ENCODE peak calls at places on chromosome 14, in five cellular contexts. A, E, C, U and G are unnamed samples.

GRCh38 chr14:54699087-54699530 is 132.2 kb downstream of the SAMD4A start:
- DNase-seq in U (no peak), E (no peak), A (no peak), C (no peak), G (no peak)

GRCh38 chr14:28012629-28013415 is 753.8 kb upstream of the FOXG1 start:
- DNase-seq in U (no peak), E (no peak), A (no peak), C (no peak), G (no peak)

GRCh38 chr14:58752782-58753181 is 115.0 kb downstream of the DACT1 start:
- DNase-seq in A (peak), C (no peak), U (no peak), E (no peak), G (no peak)

GRCh38 chr14:80310950-80311349 is 99.6 kb upstream of the DIO2 start:
- DNase-seq in E (peak), C (no peak), A (no peak), U (no peak), G (no peak)

GRCh38 chr14:101719708-101720107 is 41.8 kb upstream of the PPP2R5C start:
- DNase-seq in E (no peak), A (peak), C (peak), U (no peak), G (no peak)

GRCh38 chr14:58815046-58815701 is 177.4 kb downstream of the DACT1 start:
- DNase-seq in E (peak), A (no peak), U (no peak), C (no peak), G (no peak)

GRCh38 chr14:95389471-95390011 is 69.8 kb upstream of the CLMN start:
- DNase-seq in U (no peak), E (no peak), C (no peak), A (no peak), G (no peak)

GRCh38 chr14:42214981-42215491 is 608.4 kb downstream of the LRFN5 start:
- DNase-seq in A (no peak), E (peak), C (no peak), U (no peak), G (no peak)

GRCh38 chr14:50173891-50174290 is 57.5 kb downstream of the SOS2 start:
- DNase-seq in E (peak), A (no peak), U (no peak), C (no peak), G (no peak)

GRCh38 chr14:56949828-56950227 is 139.5 kb upstream of the OTX2 start:
- DNase-seq in A (no peak), C (no peak), E (no peak), U (no peak), G (no peak)

GRCh38 chr14:20350860-20351259 is 7.4 kb downstream of the PARP2 start:
- DNase-seq in A (no peak), E (peak), U (no peak), C (no peak), G (no peak)

GRCh38 chr14:24463017-24463805 is 20.6 kb upstream of the SDR39U1 start:
- DNase-seq in A (no peak), U (no peak), C (no peak), E (no peak), G (peak)

GRCh38 chr14:106308839-106309389 is 782.5 kb downstream of the TMEM121 start:
- DNase-seq in U (peak), E (no peak), A (peak), C (peak), G (peak)

GRCh38 chr14:89586258-89587127 is 169.5 kb upstream of the FOXN3 start:
- DNase-seq in U (no peak), C (no peak), A (no peak), E (no peak), G (no peak)

GRCh38 chr14:101518611-101519048 is 42.7 kb upstream of the DIO3 start:
- DNase-seq in C (no peak), E (no peak), A (no peak), U (no peak), G (no peak)

GRCh38 chr14:22557846-22558220 is 31.2 kb downstream of the DAD1 start:
- DNase-seq in U (no peak), C (no peak), A (no peak), E (no peak), G (no peak)

GRCh38 chr14:102644523-102644922 is 52.1 kb downstream of the RCOR1 start:
- DNase-seq in U (no peak), A (no peak), C (no peak), E (no peak), G (no peak)

GRCh38 chr14:34484726-34485125 is 22.7 kb upstream of the SPTSSA start:
- DNase-seq in C (no peak), U (no peak), A (no peak), E (no peak), G (no peak)

GRCh38 chr14:96567289-96567899 is 65.2 kb downstream of the PAPOLA start:
- DNase-seq in A (peak), U (no peak), C (no peak), E (peak), G (no peak)

GRCh38 chr14:90368946-90369721 is 27.7 kb upstream of the CALM1 start:
- DNase-seq in C (no peak), A (peak), U (no peak), E (peak), G (no peak)

GRCh38 chr14:91286530-91286937 is 42.0 kb upstream of the GPR68 start:
- DNase-seq in U (peak), E (peak), C (peak), A (peak), G (peak)

GRCh38 chr14:49986344-49987014 is 93.6 kb downstream of the ARF6 start:
- DNase-seq in E (peak), C (no peak), A (peak), U (no peak), G (no peak)

GRCh38 chr14:88170333-88170732 is 152.7 kb downstream of the KCNK10 start:
- DNase-seq in U (no peak), C (no peak), E (no peak), A (peak), G (no peak)

GRCh38 chr14:101624579-101624978 is 63.3 kb downstream of the DIO3 start:
- DNase-seq in A (no peak), U (no peak), E (no peak), C (no peak), G (no peak)

GRCh38 chr14:42149609-42150261 is 543.1 kb downstream of the LRFN5 start:
- DNase-seq in U (no peak), C (no peak), E (no peak), A (no peak), G (no peak)

GRCh38 chr14:44812672-44813071 is 149.1 kb downstream of the KLHL28 start:
- DNase-seq in A (no peak), U (no peak), E (no peak), C (no peak), G (no peak)

GRCh38 chr14:66405158-66405557 is 81.0 kb upstream of the CCDC196 start:
- DNase-seq in E (peak), A (no peak), C (no peak), U (no peak), G (no peak)

GRCh38 chr14:54818201-54819133 is 84.2 kb downstream of the GCH1 start:
- DNase-seq in E (peak), C (peak), A (peak), U (no peak), G (no peak)

GRCh38 chr14:23097786-23098185 is 2.5 kb downstream of the C14orf119 start:
- DNase-seq in C (no peak), E (no peak), A (no peak), U (no peak), G (no peak)

GRCh38 chr14:49549881-49550280 is 36.3 kb downstream of the RPS29 start:
- DNase-seq in E (peak), C (no peak), A (no peak), U (peak), G (no peak)

GRCh38 chr14:53655080-53655785 is 301.4 kb downstream of the BMP4 start:
- DNase-seq in A (no peak), E (no peak), U (no peak), C (no peak), G (no peak)

GRCh38 chr14:77109656-77110055 is 11.6 kb downstream of the CIPC start:
- DNase-seq in C (no peak), E (no peak), U (no peak), A (no peak), G (no peak)

GRCh38 chr14:71244341-71244740 is 337.1 kb downstream of the PCNX1 start:
- DNase-seq in A (no peak), U (no peak), E (peak), C (no peak), G (no peak)

GRCh38 chr14:78835909-78836308 is 665.7 kb downstream of the NRXN3 start:
- DNase-seq in C (no peak), E (no peak), U (no peak), A (no peak), G (no peak)

GRCh38 chr14:78840898-78841297 is 670.7 kb downstream of the NRXN3 start:
- DNase-seq in U (no peak), A (no peak), E (no peak), C (no peak), G (no peak)

GRCh38 chr14:78835052-78835451 is 664.9 kb downstream of the NRXN3 start:
- DNase-seq in U (no peak), C (no peak), E (no peak), A (no peak), G (no peak)

DNA sequence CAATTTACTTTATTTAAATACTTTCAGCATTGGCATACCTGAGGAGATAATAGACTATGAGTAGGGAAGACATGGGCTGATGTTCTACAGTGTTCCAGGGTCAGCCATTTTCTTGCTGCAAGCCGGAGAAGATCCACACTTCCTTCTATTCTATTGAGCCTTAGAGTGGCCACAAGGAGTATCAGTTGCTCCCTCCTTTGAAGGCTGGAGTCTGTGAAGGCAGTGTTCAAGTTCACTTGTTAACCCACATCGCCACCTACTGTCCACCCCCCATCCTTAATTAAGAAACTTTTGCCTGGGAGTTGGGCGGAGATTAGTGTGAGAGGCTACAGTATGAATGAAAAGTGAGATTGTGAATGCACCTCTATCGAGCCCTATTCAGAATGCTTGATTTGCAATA is 666.6 kb downstream of the NRXN3 start:
- DNase-seq in A (peak), U (peak), C (peak), E (peak), G (peak)
- TF ChIP-seq CEBPB in A (no peak), U (no peak), C (no peak), E (no peak), G (no peak)

GRCh38 chr14:104555621-104556255 is 23.8 kb upstream of the C14orf180 start:
- DNase-seq in U (no peak), A (no peak), E (no peak), C (no peak), G (no peak)

GRCh38 chr14:104552738-104553125 is 26.8 kb upstream of the C14orf180 start:
- DNase-seq in C (no peak), E (no peak), U (no peak), A (no peak), G (no peak)

GRCh38 chr14:104553166-104554087 is 26.1 kb upstream of the C14orf180 start:
- DNase-seq in E (no peak), C (no peak), A (no peak), U (no peak), G (no peak)

GRCh38 chr14:104554608-104555401 is 24.8 kb upstream of the C14orf180 start:
- DNase-seq in U (no peak), A (no peak), C (no peak), E (no peak), G (no peak)

DNA sequence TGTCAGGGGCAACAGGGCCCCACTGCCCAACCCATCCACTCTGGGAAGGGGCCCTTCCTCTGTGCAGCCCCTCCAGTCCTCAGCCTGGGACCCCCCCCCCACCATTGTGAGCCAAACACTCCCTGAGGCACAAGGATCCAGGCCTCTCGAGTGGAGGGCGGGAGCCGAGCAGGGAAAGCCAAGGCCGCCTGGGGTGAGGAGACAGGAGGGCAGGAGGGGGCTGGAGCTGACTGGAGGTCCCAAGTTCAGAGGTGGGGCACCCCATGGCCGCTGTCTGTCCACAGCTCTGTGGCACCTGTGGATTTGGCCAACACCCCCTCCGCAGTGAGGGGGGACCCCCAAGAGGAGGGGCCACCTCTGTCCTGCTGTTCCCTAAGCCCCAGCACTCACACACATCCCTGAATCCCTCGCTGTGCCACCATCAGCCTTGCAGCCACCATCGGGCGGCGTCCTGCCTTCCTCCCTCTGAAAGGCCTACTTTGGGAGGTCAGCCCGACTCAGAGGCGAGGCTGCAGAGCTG is 25.4 kb upstream of the C14orf180 start:
- DNase-seq in A (no peak), C (no peak), E (no peak), U (no peak), G (no peak)
- TF ChIP-seq CEBPB in A (no peak), C (no peak), E (no peak), U (no peak), G (no peak)

GRCh38 chr14:74979029-74979428 is 23.6 kb upstream of the PGF start:
- DNase-seq in E (no peak), U (no peak), C (no peak), A (no peak), G (no peak)

GRCh38 chr14:74978416-74978947 is 23.1 kb upstream of the PGF start:
- DNase-seq in A (no peak), E (no peak), C (no peak), U (no peak), G (no peak)

GRCh38 chr14:74976264-74977113 is 21.1 kb upstream of the PGF start:
- DNase-seq in U (no peak), E (no peak), A (no peak), C (no peak), G (no peak)

GRCh38 chr14:74977901-74978385 is 22.5 kb upstream of the PGF start:
- DNase-seq in U (no peak), E (no peak), C (no peak), A (no peak), G (no peak)

DNA sequence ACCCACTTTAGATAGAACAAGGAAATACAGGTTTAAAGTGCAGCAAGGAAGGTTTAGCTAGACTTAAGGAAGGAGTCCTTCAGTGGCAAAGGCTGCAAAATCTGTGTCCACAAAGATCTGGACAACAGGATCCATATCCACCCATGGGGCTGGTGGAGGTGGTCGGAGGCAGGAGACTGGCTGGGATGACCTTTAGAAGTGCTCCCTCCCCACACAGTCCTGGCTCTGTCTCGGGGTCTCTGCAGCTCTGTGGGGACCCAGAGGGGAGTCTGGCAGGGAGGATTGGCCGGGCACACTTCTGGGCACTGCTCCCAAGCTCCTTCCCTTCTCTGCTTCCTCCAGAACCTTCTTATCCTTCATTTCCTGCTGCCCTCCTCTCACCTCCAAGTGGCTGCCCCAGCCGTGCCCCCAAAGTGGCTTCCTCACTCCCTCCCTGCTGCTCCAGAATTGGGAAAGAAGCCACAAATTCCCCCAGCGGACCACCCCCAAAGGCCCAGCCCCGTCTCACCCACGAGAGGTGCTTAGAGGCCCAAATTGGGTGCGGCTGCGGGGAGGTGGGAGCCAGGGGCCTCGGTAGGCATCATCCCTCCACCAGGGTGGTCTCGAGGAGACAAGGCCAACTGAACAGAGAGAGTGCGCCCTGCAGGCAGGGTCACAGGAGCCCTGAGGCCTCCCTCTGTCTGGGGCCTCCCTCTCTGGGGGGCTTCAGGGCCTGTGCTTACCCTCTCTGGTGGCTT is 21.9 kb upstream of the PGF start:
- DNase-seq in U (no peak), C (no peak), E (no peak), A (no peak), G (no peak)
- TF ChIP-seq CEBPB in U (no peak), C (no peak), E (no peak), A (no peak), G (no peak)

GRCh38 chr14:93789366-93790130 is 1.3 kb upstream of the PRIMA1 start:
- DNase-seq in A (no peak), C (no peak), E (no peak), U (peak), G (no peak)

GRCh38 chr14:93788307-93788556 is at the start of gene PRIMA1:
- DNase-seq in U (no peak), C (no peak), E (no peak), A (no peak), G (no peak)

GRCh38 chr14:93790966-93791365 is 2.7 kb upstream of the PRIMA1 start:
- DNase-seq in C (no peak), A (no peak), U (no peak), E (no peak), G (no peak)

GRCh38 chr14:93787465-93788306 is 599 bp downstream of the PRIMA1 start:
- DNase-seq in U (peak), A (no peak), C (no peak), E (no peak), G (no peak)

DNA sequence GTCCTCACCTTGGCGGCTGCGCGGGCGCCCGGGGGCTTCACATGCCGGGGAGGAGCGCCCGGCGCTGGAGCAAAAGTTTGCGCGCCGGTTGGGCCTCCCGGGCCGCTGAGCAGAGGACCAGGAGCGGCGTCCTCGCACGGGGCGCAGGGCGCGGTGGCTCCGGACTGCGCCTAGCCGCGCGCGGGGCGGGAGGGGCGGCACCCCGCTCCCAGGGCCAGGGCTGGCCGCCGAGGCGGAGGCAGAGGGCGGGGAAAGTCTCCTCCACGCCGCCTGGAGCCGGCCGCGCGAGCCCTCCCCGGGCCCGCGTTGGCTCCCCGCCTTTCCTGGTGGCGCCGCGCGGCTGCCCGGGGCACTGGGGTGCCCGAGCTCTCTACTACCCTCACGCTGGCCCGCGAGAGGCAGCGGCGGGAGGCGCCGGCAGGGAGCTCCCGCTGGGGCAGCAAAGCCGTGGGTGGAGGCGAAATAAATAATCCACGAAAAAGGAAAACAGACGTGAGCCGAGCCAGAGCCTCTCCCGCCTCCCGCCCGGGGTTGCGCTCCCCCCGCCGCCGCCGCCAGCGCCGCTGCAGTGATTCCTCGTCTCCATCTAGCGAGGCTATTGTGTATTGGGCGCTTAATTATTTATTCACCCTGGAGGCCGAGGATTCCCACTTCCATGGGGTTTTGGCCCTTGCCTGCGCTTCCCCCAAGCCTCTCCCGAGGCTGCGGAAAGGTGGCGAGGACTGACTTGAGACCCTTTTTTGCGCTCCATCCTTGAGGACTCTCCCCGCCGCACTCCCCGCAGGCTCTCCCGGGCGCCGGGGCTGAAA is 476 bp upstream of the PRIMA1 start:
- DNase-seq in C (no peak), E (no peak), A (no peak), U (peak), G (no peak)
- TF ChIP-seq CEBPB in C (no peak), E (no peak), A (no peak), U (no peak), G (no peak)

GRCh38 chr14:51386983-51387730 is 147.1 kb downstream of the TMX1 start:
- DNase-seq in U (no peak), E (no peak), A (no peak), C (no peak), G (no peak)
- TF ChIP-seq CEBPB in U (no peak), E (peak), A (no peak), C (no peak), G (no peak)

GRCh38 chr14:68977741-68978549 is 1.2 kb downstream of the ACTN1 start:
- DNase-seq in A (no peak), U (peak), E (peak), C (peak), G (no peak)
- TF ChIP-seq CEBPB in A (peak), U (peak), E (peak), C (peak), G (no peak)

GRCh38 chr14:75442642-75443041 is 14.8 kb downstream of the JDP2 start:
- DNase-seq in U (no peak), A (no peak), C (peak), E (peak), G (no peak)
- TF ChIP-seq CEBPB in U (no peak), A (no peak), C (no peak), E (no peak), G (no peak)

GRCh38 chr14:61147898-61148549 is 133.1 kb downstream of the TMEM30B start:
- DNase-seq in E (peak), U (no peak), A (peak), C (no peak), G (no peak)
- TF ChIP-seq CEBPB in E (no peak), U (no peak), A (no peak), C (no peak), G (no peak)

GRCh38 chr14:37093364-37093763 is 79.0 kb downstream of the SLC25A21 start:
- DNase-seq in E (no peak), C (no peak), A (no peak), U (no peak), G (no peak)

GRCh38 chr14:37091651-37092050 is 80.8 kb downstream of the SLC25A21 start:
- DNase-seq in U (no peak), E (peak), A (no peak), C (no peak), G (no peak)

GRCh38 chr14:37090026-37090425 is 82.4 kb downstream of the SLC25A21 start:
- DNase-seq in C (no peak), E (no peak), U (no peak), A (no peak), G (no peak)

GRCh38 chr14:37089410-37089809 is 83.0 kb downstream of the SLC25A21 start:
- DNase-seq in A (no peak), E (no peak), C (no peak), U (no peak), G (no peak)

GRCh38 chr14:37094502-37094901 is 77.9 kb downstream of the SLC25A21 start:
- DNase-seq in E (no peak), C (no peak), A (no peak), U (no peak), G (no peak)
- TF ChIP-seq CEBPB in E (no peak), C (no peak), A (no peak), U (no peak), G (no peak)